ENCODE peak calls at places on chromosomes 4 and X, in six cellular contexts. V is mesenchymal stem cell, Z is neural progenitor cell, U is mammary epithelial cell, K is neuronal stem cell, O is Karpas-422. P is an unnamed sample.

GRCh38 chr4:123506311-123506685 is 109.7 kb downstream of the SPRY1 start:
- DNase-seq in V (no peak), Z (no peak), U (no peak), K (no peak), O (no peak), P (peak; percentile 56)

GRCh38 chr4:36303430-36304137 is 22.2 kb downstream of the DTHD1 start:
- DNase-seq in V (no peak), Z (no peak), U (no peak), K (no peak), O (no peak), P (no peak)

GRCh38 chr4:111792592-111792991 is 352.7 kb upstream of the FAM241A start:
- DNase-seq in V (no peak), Z (no peak), U (no peak), K (no peak), O (no peak), P (no peak)

GRCh38 chr4:25065451-25065850 is 34.7 kb upstream of the LGI2 start:
- DNase-seq in V (no peak), Z (no peak), U (no peak), K (no peak), O (no peak), P (no peak)

GRCh38 chr4:119050501-119051090 is 85.0 kb upstream of the MYOZ2 start:
- DNase-seq in V (no peak), Z (no peak), U (no peak), K (no peak), O (no peak), P (no peak)

GRCh38 chrX:109774136-109774535 is 41.1 kb upstream of the ACSL4 start:
- DNase-seq in V (no peak), Z (no peak), U (no peak), K (no peak), O (no peak), P (no peak)

GRCh38 chr4:1285790-1286553 is 3.7 kb upstream of the MAEA start:
- DNase-seq in V (peak; percentile 74), Z (peak; percentile 88), U (no peak), K (no peak), O (peak; percentile 88), P (peak; percentile 89)

GRCh38 chr4:130636486-130636885 is 1540.5 kb downstream of the C4orf33 start:
- DNase-seq in V (no peak), Z (no peak), U (no peak), K (no peak), O (no peak), P (no peak)

GRCh38 chr4:108650212-108651067 is at the start of gene OSTC:
- DNase-seq in V (peak; percentile 98), Z (peak; percentile 98), U (peak; percentile 92), K (peak; percentile 94), O (peak; percentile 97), P (peak; percentile 92)

GRCh38 chrX:70476934-70477733 is 32.5 kb downstream of the DLG3 start:
- DNase-seq in V (peak; percentile 87), Z (peak; percentile 13), U (peak; percentile 31), K (no peak), O (no peak), P (peak; percentile 68)

GRCh38 chr4:99404595-99405287 is 30.4 kb downstream of the ADH7 start:
- DNase-seq in V (peak; percentile 58), Z (no peak), U (peak; percentile 92), K (no peak), O (no peak), P (no peak)

GRCh38 chr4:56288663-56289062 is 98.6 kb downstream of the AASDH start:
- DNase-seq in V (no peak), Z (no peak), U (no peak), K (no peak), O (no peak), P (no peak)

GRCh38 chr4:180449395-180449956 is 1793.7 kb upstream of the TENM3 start:
- DNase-seq in V (peak; percentile 24), Z (peak; percentile 71), U (peak; percentile 54), K (no peak), O (peak; percentile 78), P (peak; percentile 66)

GRCh38 chr4:117783716-117784115 is 250.6 kb upstream of the NDST3 start:
- DNase-seq in V (peak; percentile 83), Z (no peak), U (peak; percentile 46), K (no peak), O (no peak), P (no peak)

GRCh38 chr4:122912810-122913575 is 9.4 kb downstream of the NUDT6 start:
- DNase-seq in V (no peak), Z (no peak), U (no peak), K (no peak), O (no peak), P (no peak)

GRCh38 chr4:143225167-143225566 is 40.5 kb downstream of the USP38 start:
- DNase-seq in V (no peak), Z (peak; percentile 58), U (no peak), K (no peak), O (no peak), P (no peak)

GRCh38 chrX:10171291-10171690 is 14.5 kb downstream of the CLCN4 start:
- DNase-seq in V (no peak), Z (no peak), U (no peak), K (no peak), O (no peak), P (no peak)

GRCh38 chr4:1767770-1768366 is 25.2 kb upstream of the FGFR3 start:
- DNase-seq in V (peak; percentile 52), Z (peak; percentile 78), U (no peak), K (no peak), O (peak; percentile 76), P (peak; percentile 86)

GRCh38 chr4:54226399-54227260 is 2.5 kb upstream of the PDGFRA start:
- DNase-seq in V (peak; percentile 87), Z (peak; percentile 38), U (no peak), K (peak; percentile 23), O (no peak), P (peak; percentile 50)

GRCh38 chr4:54227261-54228063 is 1.6 kb upstream of the PDGFRA start:
- DNase-seq in V (peak; percentile 88), Z (peak; percentile 72), U (peak; percentile 67), K (peak; percentile 57), O (peak; percentile 55), P (peak; percentile 72)

GRCh38 chr4:54224960-54225670 is 4.0 kb upstream of the PDGFRA start:
- DNase-seq in V (no peak), Z (peak; percentile 7), U (no peak), K (peak; percentile 2), O (no peak), P (no peak)

GRCh38 chr4:54228064-54228527 is 997 bp upstream of the PDGFRA start:
- DNase-seq in V (peak; percentile 89), Z (peak; percentile 92), U (peak; percentile 65), K (peak; percentile 81), O (peak; percentile 89), P (peak; percentile 84)

DNA sequence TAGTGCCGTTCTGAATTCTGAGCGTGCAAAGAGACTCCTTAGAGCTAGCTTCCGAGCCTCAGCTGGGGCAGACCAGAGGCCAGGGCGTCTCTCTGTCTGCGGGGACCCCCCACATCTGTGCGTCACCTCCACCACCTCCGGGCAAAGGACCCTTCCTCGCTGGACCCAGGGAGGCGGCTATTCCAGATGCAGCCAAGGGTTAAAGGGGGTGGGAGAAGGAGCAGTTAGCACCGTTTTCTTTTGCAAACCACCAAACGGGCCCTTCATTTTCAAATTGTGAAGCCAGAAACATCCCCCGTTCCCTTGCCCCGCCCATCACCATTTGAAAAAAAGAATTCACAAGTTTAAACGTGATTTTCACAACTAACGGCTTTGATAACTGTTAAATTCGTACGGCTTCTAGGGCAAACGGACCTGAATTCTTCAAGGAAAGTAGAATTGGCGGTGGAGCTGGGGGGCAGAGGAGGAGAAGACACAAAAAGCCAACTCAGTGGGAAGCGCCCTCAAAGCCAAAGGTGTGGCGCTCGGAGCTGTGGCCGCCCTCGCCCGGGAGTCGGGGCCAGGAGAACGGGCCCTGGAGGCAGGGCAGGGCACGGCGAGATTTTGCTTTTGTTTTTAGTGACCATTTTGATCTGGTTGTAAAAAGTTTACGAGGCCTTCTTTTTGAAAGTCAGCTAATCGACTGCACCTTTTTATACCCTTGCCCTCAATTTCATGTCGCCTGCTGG is 3.3 kb upstream of the PDGFRA start:
- DNase-seq in V (peak; percentile 48), Z (peak; percentile 29), U (no peak), K (peak; percentile 9), O (no peak), P (peak; percentile 38)
- H3K9ac ChIP-seq in V (peak overlapping the region; percentile 99), Z (no peak overlapping the region), U (no peak overlapping the region), K (no peak overlapping the region), O (no peak overlapping the region), P (no peak overlapping the region)

GRCh38 chr4:73707269-73707875 is 33.0 kb upstream of the CXCL8 start:
- DNase-seq in V (no peak), Z (no peak), U (no peak), K (no peak), O (no peak), P (no peak)
- H3K9ac ChIP-seq in V (no peak overlapping the region), Z (no peak overlapping the region), U (no peak overlapping the region), K (no peak overlapping the region), O (no peak overlapping the region), P (no peak overlapping the region)

DNA sequence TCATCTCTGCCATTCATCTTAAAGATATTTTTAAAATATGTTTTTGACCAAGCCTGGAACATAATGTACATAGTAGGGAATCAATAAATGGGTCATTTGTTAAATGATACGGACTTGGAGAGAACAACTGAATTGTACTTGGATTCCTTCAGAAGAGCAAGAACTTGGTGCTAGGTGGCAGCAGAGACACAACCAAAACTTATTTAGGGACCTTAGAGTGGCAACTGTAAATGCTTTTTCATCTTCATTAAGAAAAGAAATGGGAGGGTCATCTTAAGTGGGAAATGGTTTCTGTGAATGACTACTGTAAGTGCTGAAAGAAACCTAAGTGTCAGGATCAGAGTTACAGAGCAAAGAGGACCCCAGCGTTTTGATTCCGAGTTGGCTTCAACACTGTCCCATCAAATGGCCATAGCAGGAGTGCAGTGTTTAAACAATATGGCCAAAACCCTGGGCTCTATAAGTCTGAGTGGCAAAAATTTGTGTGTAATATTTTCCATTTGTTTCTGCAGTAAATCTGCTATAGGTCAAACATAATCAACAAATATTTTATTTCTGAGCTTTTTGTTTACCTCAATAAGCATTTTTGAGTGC is 213.6 kb downstream of the PALLD start:
- DNase-seq in V (peak; percentile 80), Z (peak; percentile 51), U (peak; percentile 54), K (peak; percentile 14), O (peak; percentile 48), P (no peak)
- H3K9ac ChIP-seq in V (peak overlapping the region; percentile 13), Z (no peak overlapping the region), U (no peak overlapping the region), K (no peak overlapping the region), O (no peak overlapping the region), P (no peak overlapping the region)

GRCh38 chr4:182066037-182066436 is 177.2 kb upstream of the TENM3 start:
- DNase-seq in V (no peak), Z (no peak), U (no peak), K (no peak), O (no peak), P (no peak)

GRCh38 chr4:182062936-182063335 is 180.3 kb upstream of the TENM3 start:
- DNase-seq in V (peak; percentile 19), Z (no peak), U (peak; percentile 80), K (no peak), O (no peak), P (no peak)

GRCh38 chr4:182063651-182064050 is 179.6 kb upstream of the TENM3 start:
- DNase-seq in V (no peak), Z (no peak), U (no peak), K (no peak), O (no peak), P (no peak)

GRCh38 chr4:182065255-182065654 is 177.9 kb upstream of the TENM3 start:
- DNase-seq in V (no peak), Z (no peak), U (no peak), K (no peak), O (no peak), P (no peak)

DNA sequence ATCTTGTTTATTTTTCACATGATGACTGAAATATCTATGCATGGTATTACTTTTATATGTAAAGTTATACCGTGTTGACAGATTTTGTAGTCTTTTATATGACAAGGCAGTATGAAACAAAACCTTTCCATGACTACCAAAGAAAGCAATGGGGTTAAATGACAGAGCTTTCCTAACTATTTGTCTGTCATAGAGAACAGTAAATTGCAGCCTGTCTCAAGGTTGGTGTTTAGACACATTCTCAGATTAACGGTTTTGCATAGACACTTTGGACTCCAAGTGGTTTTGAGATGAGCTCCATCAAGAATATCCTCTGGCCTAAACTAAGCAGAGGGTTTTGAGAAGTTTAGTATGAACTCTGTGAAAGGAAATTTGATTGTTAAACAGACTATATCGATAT is 180.7 kb upstream of the TENM3 start:
- DNase-seq in V (no peak), Z (no peak), U (no peak), K (no peak), O (no peak), P (no peak)
- H3K9ac ChIP-seq in V (peak overlapping the region; percentile 31), Z (no peak overlapping the region), U (no peak overlapping the region), K (no peak overlapping the region), O (no peak overlapping the region), P (no peak overlapping the region)

P was measured in H9.